ENCODE peak calls at places on chromosomes 1 and 21, in six cellular contexts. P is esophagus squamous epithelium, D is left ventricle myocardium inferior, L is fibroblast of mammary gland, Y is skeletal muscle cell, B is ecto neural progenitor cell. K is an unnamed sample.

GRCh38 chr1:243917177-243917862 is 67.3 kb upstream of the AKT3 start:
- DNase-seq in D (peak; percentile 21), L (peak; percentile 86), Y (peak; percentile 37), P (no peak), B (peak; percentile 84), K (no peak)

GRCh38 chr1:161199506-161200119 is 759 bp upstream of the ADAMTS4 start:
- DNase-seq in D (no peak), B (no peak), P (no peak), Y (no peak), L (no peak), K (no peak)

GRCh38 chr1:2575801-2576663 is 10.5 kb upstream of the PRXL2B start:
- DNase-seq in P (no peak), B (no peak), L (no peak), D (no peak), Y (no peak), K (no peak)

GRCh38 chr1:113101588-113101987 is 28.6 kb downstream of the LRIG2 start:
- DNase-seq in P (no peak), B (no peak), L (peak; percentile 58), Y (no peak), D (no peak), K (no peak)

GRCh38 chr21:43597052-43597451 is 62.2 kb downstream of the HSF2BP start:
- DNase-seq in P (no peak), B (no peak), L (peak; percentile 78), D (no peak), Y (no peak), K (no peak)

GRCh38 chr1:247322437-247322836 is 9.2 kb downstream of the ZNF496 start:
- DNase-seq in Y (no peak), B (no peak), P (no peak), D (no peak), L (no peak), K (no peak)

GRCh38 chr1:173410133-173410793 is 66.9 kb upstream of the PRDX6 start:
- DNase-seq in D (no peak), L (peak; percentile 63), P (no peak), Y (no peak), B (no peak), K (no peak)

GRCh38 chr1:231684333-231685244 is 58.0 kb downstream of the DISC1 start:
- DNase-seq in L (no peak), D (no peak), Y (no peak), B (no peak), P (no peak), K (no peak)

GRCh38 chr1:168834225-168834872 is 105.3 kb upstream of the DPT start:
- DNase-seq in B (no peak), D (no peak), P (no peak), L (no peak), Y (no peak), K (peak; percentile 13)

GRCh38 chr1:184823080-184823479 is 68.4 kb upstream of the EDEM3 start:
- DNase-seq in L (no peak), B (no peak), Y (no peak), D (no peak), P (no peak), K (no peak)